ENCODE peak calls at places on chromosomes 11 and 22, in four cellular contexts. Z is HepG2, O is K562, R is GM12878. T is an unnamed sample.

GRCh38 chr11:83157755-83158473 is 983 bp downstream of the PCF11 start:
- DNase-seq in Z (peak), O (peak), R (no peak), T (peak)

GRCh38 chr11:110165039-110165438 is 71.8 kb downstream of the ZC3H12C start:
- DNase-seq in Z (no peak), O (no peak), R (no peak), T (no peak)

GRCh38 chr11:94883878-94884277 is 89.5 kb downstream of the CWC15 start:
- DNase-seq in Z (no peak), O (no peak), R (no peak), T (no peak)

GRCh38 chr22:17922925-17923898 is 101.1 kb downstream of the MICAL3 start:
- DNase-seq in Z (no peak), O (no peak), R (no peak), T (no peak)

GRCh38 chr11:134385774-134386565 is 26.1 kb downstream of the B3GAT1 start:
- DNase-seq in Z (no peak), O (no peak), R (no peak), T (no peak)

GRCh38 chr11:109222730-109223129 is 199.3 kb upstream of the C11orf87 start:
- DNase-seq in Z (no peak), O (no peak), R (no peak), T (no peak)

GRCh38 chr11:71076525-71077304 is 175.7 kb downstream of the SHANK2 start:
- DNase-seq in Z (no peak), O (no peak), R (no peak), T (no peak)

GRCh38 chr11:96123301-96123700 is 199.4 kb upstream of the MTMR2 start:
- DNase-seq in Z (no peak), O (no peak), R (no peak), T (no peak)

GRCh38 chr22:21942407-21942895 is 10.2 kb downstream of the PPM1F start:
- DNase-seq in Z (no peak), O (no peak), R (no peak), T (no peak)

GRCh38 chr22:35761037-35761436 is 43.4 kb downstream of the APOL5 start:
- DNase-seq in Z (peak), O (no peak), R (no peak), T (no peak)

GRCh38 chr11:134638796-134639540 is 226.9 kb upstream of the B3GAT1 start:
- DNase-seq in Z (no peak), O (no peak), R (no peak), T (no peak)

GRCh38 chr11:67523556-67524479 is 572 bp upstream of the CABP2 start:
- DNase-seq in Z (no peak), O (peak), R (no peak), T (no peak)

GRCh38 chr11:129614256-129614944 is 201.2 kb upstream of the TMEM45B start:
- DNase-seq in Z (no peak), O (no peak), R (no peak), T (no peak)

GRCh38 chr11:1652778-1653540 is 23.4 kb downstream of the KRTAP5-5 start:
- DNase-seq in Z (peak), O (peak), R (no peak), T (peak)

GRCh38 chr11:62433141-62433543 is 14.3 kb downstream of the SCGB1A1 start:
- DNase-seq in Z (no peak), O (no peak), R (no peak), T (no peak)

GRCh38 chr11:44611687-44612437 is 46.4 kb downstream of the CD82 start:
- DNase-seq in Z (no peak), O (no peak), R (peak), T (no peak)

GRCh38 chr22:41048791-41049717 is 43.3 kb upstream of the EP300 start:
- DNase-seq in Z (peak), O (peak), R (no peak), T (peak)

GRCh38 chr22:40215266-40215665 is 37.5 kb downstream of the TNRC6B start:
- DNase-seq in Z (no peak), O (no peak), R (no peak), T (no peak)

GRCh38 chr22:35205956-35206355 is 51.3 kb upstream of the HMGXB4 start:
- DNase-seq in Z (no peak), O (no peak), R (no peak), T (no peak)

GRCh38 chr11:61922539-61922938 is 5.2 kb upstream of the RAB3IL1 start:
- DNase-seq in Z (no peak), O (peak), R (no peak), T (no peak)

GRCh38 chr22:36940676-36941075 is 27.2 kb downstream of the CSF2RB start:
- DNase-seq in Z (no peak), O (no peak), R (peak), T (no peak)
- TF ChIP-seq NR2C2 in Z (no peak), O (no peak), R (no peak), T (no peak)

DNA sequence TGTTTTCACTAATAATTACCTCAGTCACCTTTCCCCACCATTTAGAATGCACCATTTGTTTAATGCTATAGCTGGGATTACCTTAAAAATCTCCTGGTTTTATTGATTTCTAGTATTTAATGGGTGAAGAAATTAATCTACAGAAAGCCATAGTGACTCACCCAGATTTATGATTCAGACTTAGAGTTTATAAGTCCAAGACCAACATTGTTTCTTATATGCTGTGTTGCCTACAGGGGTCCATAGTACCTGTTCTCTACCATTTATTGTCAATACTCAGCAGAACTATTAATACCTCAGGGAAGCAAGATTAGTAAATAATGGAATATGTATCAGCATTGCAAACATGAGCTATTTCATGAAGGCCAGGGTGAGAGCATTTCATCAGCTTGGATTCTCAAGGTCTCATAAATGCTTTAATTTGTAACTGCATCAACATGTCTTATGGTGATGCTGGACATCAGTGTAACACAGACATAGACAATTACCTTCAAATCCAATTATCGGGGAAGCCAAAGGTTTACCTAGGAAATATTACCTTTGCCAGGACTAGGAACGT is 8.0 kb upstream of the MS4A7 start:
- DNase-seq in Z (no peak), O (no peak), R (no peak), T (no peak)
- TF ChIP-seq NR2C2 in Z (no peak), O (no peak), R (no peak), T (no peak)

GRCh38 chr11:128599729-128600128 is 12.4 kb upstream of the ETS1 start:
- DNase-seq in Z (no peak), O (no peak), R (no peak), T (no peak)

GRCh38 chr11:128603003-128603715 is 15.8 kb upstream of the ETS1 start:
- DNase-seq in Z (no peak), O (no peak), R (no peak), T (no peak)

GRCh38 chr11:128607819-128608218 is 20.5 kb upstream of the ETS1 start:
- DNase-seq in Z (no peak), O (no peak), R (no peak), T (no peak)

GRCh38 chr11:128604723-128605122 is 17.4 kb upstream of the ETS1 start:
- DNase-seq in Z (no peak), O (no peak), R (no peak), T (no peak)

DNA sequence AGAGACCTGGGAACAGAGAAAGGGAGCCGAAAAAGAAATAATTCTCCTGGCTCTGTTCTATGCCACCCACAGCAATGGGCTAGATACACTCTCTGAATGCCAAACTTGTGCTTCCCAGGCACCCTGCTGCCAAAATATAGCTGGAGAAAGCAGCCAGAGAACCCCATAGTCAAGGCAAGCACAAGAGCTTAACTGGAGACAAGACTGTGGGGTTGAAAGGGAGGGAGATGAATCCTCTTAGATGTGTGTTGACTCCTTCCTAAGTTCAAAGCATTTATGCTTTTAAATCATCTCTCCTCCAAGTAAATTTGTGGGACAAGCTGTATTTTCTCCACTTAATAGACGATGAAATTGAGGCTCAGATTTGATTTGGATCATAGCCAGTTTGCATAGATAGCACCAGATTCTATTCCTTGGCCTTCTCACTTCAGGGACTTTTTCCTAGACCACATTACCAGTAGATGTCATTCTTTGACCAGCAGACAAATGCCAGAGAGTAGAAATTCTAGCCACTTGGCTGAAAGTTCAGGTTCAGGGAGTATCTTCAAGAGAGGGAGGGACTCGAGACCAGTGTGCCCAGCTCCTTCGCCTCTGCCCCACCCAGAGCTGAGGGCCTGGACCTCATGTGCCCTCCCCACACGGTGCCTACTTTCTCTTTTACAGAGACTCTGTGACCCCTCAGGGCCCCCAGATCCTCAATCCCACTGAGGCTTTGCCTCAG is 16.6 kb upstream of the ETS1 start:
- DNase-seq in Z (no peak), O (no peak), R (peak), T (no peak)
- TF ChIP-seq NR2C2 in Z (no peak), O (no peak), R (no peak), T (no peak)

GRCh38 chr11:122115520-122116343 is at the start of gene BLID:
- DNase-seq in Z (peak), O (no peak), R (no peak), T (peak)
- TF ChIP-seq NR2C2 in Z (no peak), O (no peak), R (no peak), T (no peak)

GRCh38 chr22:49948116-49948515 is 12.5 kb upstream of the PIM3 start:
- DNase-seq in Z (no peak), O (no peak), R (no peak), T (no peak)
- TF ChIP-seq NR2C2 in Z (no peak), O (no peak), R (no peak), T (no peak)

DNA sequence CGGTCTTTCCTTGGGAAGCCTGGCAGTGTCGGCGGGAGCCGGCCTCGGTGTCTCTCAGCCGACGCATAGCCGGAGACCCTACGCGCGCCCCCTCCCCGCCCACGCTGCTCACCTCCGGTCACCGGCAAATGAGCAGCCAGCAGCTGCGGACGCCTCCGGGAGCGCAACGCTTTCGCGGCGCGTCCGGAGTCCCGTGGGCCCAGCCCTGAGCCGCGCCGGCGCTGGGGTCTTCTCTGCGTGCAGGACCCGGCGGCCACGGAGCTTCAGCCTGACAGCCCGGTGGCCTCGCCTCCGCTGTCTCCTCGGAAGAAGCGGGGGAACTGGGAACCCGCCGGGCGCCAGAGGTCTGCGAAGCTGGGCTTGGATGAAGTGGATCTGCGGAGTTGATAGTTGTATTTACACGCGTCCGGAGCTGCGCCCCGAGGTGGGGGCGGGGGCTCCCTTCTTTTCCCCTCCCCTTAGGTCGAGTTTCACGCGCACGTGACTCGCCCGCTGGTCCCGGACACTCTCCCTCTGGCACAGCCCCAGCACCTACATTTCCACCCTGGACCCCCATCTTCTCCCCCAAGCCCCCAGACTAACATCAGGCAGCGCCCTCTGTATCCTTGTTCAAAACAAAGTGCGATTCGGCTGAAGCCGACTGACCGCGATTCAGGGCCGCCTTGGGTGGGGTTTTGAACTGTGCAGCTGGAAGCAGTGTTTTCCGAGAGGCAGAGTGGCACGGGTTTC is at the start of gene SLC43A1:
- DNase-seq in Z (peak), O (peak), R (no peak), T (peak)
- TF ChIP-seq NR2C2 in Z (peak), O (no peak), R (no peak), T (no peak)

GRCh38 chr11:34284836-34285235 is 73.0 kb downstream of the ABTB2 start:
- DNase-seq in Z (no peak), O (no peak), R (no peak), T (no peak)
- TF ChIP-seq NR2C2 in Z (no peak), O (no peak), R (no peak), T (no peak)

GRCh38 chr11:6611092-6612007 is 666 bp downstream of the TAF10 start:
- DNase-seq in Z (no peak), O (no peak), R (no peak), T (peak)

GRCh38 chr11:6614446-6614845 is 2.4 kb upstream of the TAF10 start:
- DNase-seq in Z (no peak), O (no peak), R (no peak), T (no peak)

GRCh38 chr11:6612008-6612815 is at the start of gene TAF10:
- DNase-seq in Z (peak), O (peak), R (peak), T (peak)

GRCh38 chr11:6613496-6613895 is 1.5 kb upstream of the TAF10 start:
- DNase-seq in Z (no peak), O (no peak), R (no peak), T (no peak)

DNA sequence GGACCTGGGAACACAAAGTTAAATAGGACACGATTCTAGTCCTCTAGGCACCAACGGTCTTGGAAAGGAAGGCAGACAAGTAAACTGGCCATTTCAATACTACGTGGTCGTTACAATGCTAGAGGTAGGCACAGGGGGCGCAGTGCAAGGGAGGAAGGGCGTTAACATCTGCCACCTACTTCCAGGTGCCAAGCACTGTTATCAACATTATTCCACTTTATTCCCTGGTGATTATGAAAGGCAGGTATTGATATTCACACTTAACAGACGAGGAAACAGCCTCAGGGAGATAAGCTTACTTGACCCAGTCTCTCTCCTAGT is 760 bp upstream of the TAF10 start:
- DNase-seq in Z (peak), O (peak), R (no peak), T (peak)
- TF ChIP-seq NR2C2 in Z (no peak), O (no peak), R (no peak), T (no peak)